ENCODE peak calls at places on chromosomes 4 and X, in four cellular contexts. One of them, this sample, is unnamed.

GRCh38 chr4:751676-752075 is 46.0 kb downstream of the PCGF3 start:
- DNase-seq in fibroblast of mammary gland: peak; percentile 54
- DNase-seq in naive thymus-derived CD4-positive, alpha-beta T cell: no peak
- DNase-seq in sigmoid colon: no peak
- DNase-seq in this sample: no peak

GRCh38 chr4:25449270-25449669 is 72.2 kb downstream of the ANAPC4 start:
- DNase-seq in fibroblast of mammary gland: no peak
- DNase-seq in naive thymus-derived CD4-positive, alpha-beta T cell: no peak
- DNase-seq in sigmoid colon: no peak
- DNase-seq in this sample: no peak

GRCh38 chrX:68354869-68355628 is 78.2 kb downstream of the OPHN1 start:
- DNase-seq in fibroblast of mammary gland: no peak
- DNase-seq in naive thymus-derived CD4-positive, alpha-beta T cell: no peak
- DNase-seq in sigmoid colon: no peak
- DNase-seq in this sample: no peak

GRCh38 chr4:40822781-40823180 is 73.0 kb downstream of the NSUN7 start:
- DNase-seq in fibroblast of mammary gland: no peak
- DNase-seq in naive thymus-derived CD4-positive, alpha-beta T cell: no peak
- DNase-seq in sigmoid colon: no peak
- DNase-seq in this sample: no peak

GRCh38 chrX:25858273-25858880 is 279.8 kb upstream of the MAGEB18 start:
- DNase-seq in fibroblast of mammary gland: no peak
- DNase-seq in naive thymus-derived CD4-positive, alpha-beta T cell: no peak
- DNase-seq in sigmoid colon: no peak
- DNase-seq in this sample: no peak

GRCh38 chrX:18931972-18932371 is 51.9 kb downstream of the PHKA2 start:
- DNase-seq in fibroblast of mammary gland: peak; percentile 35
- DNase-seq in naive thymus-derived CD4-positive, alpha-beta T cell: no peak
- DNase-seq in sigmoid colon: no peak
- DNase-seq in this sample: no peak

GRCh38 chr4:20393486-20394100 is 141.9 kb downstream of the SLIT2 start:
- DNase-seq in fibroblast of mammary gland: peak; percentile 48
- DNase-seq in naive thymus-derived CD4-positive, alpha-beta T cell: no peak
- DNase-seq in sigmoid colon: no peak
- DNase-seq in this sample: no peak

GRCh38 chr4:183284229-183284628 is 35.8 kb downstream of the CLDN22 start:
- DNase-seq in fibroblast of mammary gland: no peak
- DNase-seq in naive thymus-derived CD4-positive, alpha-beta T cell: no peak
- DNase-seq in sigmoid colon: no peak
- DNase-seq in this sample: no peak

GRCh38 chr4:173243321-173243720 is 74.7 kb downstream of the GALNT7 start:
- DNase-seq in fibroblast of mammary gland: peak; percentile 91
- DNase-seq in naive thymus-derived CD4-positive, alpha-beta T cell: no peak
- DNase-seq in sigmoid colon: no peak
- DNase-seq in this sample: no peak

GRCh38 chr4:140162596-140162995 is 8.6 kb upstream of the MAML3 start:
- DNase-seq in fibroblast of mammary gland: no peak
- DNase-seq in naive thymus-derived CD4-positive, alpha-beta T cell: no peak
- DNase-seq in sigmoid colon: no peak
- DNase-seq in this sample: no peak

GRCh38 chr4:8201341-8201781 is 2.3 kb downstream of the SH3TC1 start:
- DNase-seq in fibroblast of mammary gland: no peak
- DNase-seq in naive thymus-derived CD4-positive, alpha-beta T cell: peak; percentile 32
- DNase-seq in sigmoid colon: no peak
- DNase-seq in this sample: peak; percentile 89

GRCh38 chrX:40065291-40066046 is 32.3 kb downstream of the BCOR start:
- DNase-seq in fibroblast of mammary gland: no peak
- DNase-seq in naive thymus-derived CD4-positive, alpha-beta T cell: no peak
- DNase-seq in sigmoid colon: no peak
- DNase-seq in this sample: no peak

GRCh38 chr4:152340818-152341217 is 195.1 kb downstream of the FBXW7 start:
- DNase-seq in fibroblast of mammary gland: peak; percentile 36
- DNase-seq in naive thymus-derived CD4-positive, alpha-beta T cell: no peak
- DNase-seq in sigmoid colon: no peak
- DNase-seq in this sample: no peak

GRCh38 chrX:67114635-67115034 is 429.2 kb upstream of the AR start:
- DNase-seq in fibroblast of mammary gland: no peak
- DNase-seq in naive thymus-derived CD4-positive, alpha-beta T cell: no peak
- DNase-seq in sigmoid colon: no peak
- DNase-seq in this sample: no peak

GRCh38 chr4:145260091-145260490 is 79.7 kb upstream of the OTUD4 start:
- DNase-seq in fibroblast of mammary gland: no peak
- DNase-seq in naive thymus-derived CD4-positive, alpha-beta T cell: no peak
- DNase-seq in sigmoid colon: no peak
- DNase-seq in this sample: no peak

GRCh38 chrX:85379174-85379907 is at the start of gene POF1B:
- DNase-seq in fibroblast of mammary gland: no peak
- DNase-seq in naive thymus-derived CD4-positive, alpha-beta T cell: no peak
- DNase-seq in sigmoid colon: no peak
- DNase-seq in this sample: no peak

GRCh38 chr4:67522851-67523671 is 22.2 kb downstream of the CENPC start:
- DNase-seq in fibroblast of mammary gland: peak; percentile 7
- DNase-seq in naive thymus-derived CD4-positive, alpha-beta T cell: no peak
- DNase-seq in sigmoid colon: no peak
- DNase-seq in this sample: no peak

GRCh38 chrX:101108293-101108692 is 10.3 kb downstream of the CENPI start:
- DNase-seq in fibroblast of mammary gland: peak; percentile 71
- DNase-seq in naive thymus-derived CD4-positive, alpha-beta T cell: no peak
- DNase-seq in sigmoid colon: no peak
- DNase-seq in this sample: no peak

GRCh38 chrX:57366430-57366829 is 79.9 kb downstream of the FAAH2 start:
- DNase-seq in fibroblast of mammary gland: no peak
- DNase-seq in naive thymus-derived CD4-positive, alpha-beta T cell: no peak
- DNase-seq in sigmoid colon: no peak
- DNase-seq in this sample: no peak

GRCh38 chrX:11430266-11430665 is 137.1 kb downstream of the AMELX start:
- DNase-seq in fibroblast of mammary gland: peak; percentile 54
- DNase-seq in naive thymus-derived CD4-positive, alpha-beta T cell: no peak
- DNase-seq in sigmoid colon: no peak
- DNase-seq in this sample: no peak

GRCh38 chrX:103831803-103832544 is at the start of gene RAB9B:
- DNase-seq in fibroblast of mammary gland: peak; percentile 35
- DNase-seq in naive thymus-derived CD4-positive, alpha-beta T cell: peak; percentile 55
- DNase-seq in sigmoid colon: peak; percentile 89
- DNase-seq in this sample: peak; percentile 87